ENCODE peak calls at places on chromosomes 7 and 10, in ten cellular contexts. E is upper lobe of right lung; U is tibial artery; R is fibroblast of lung; Z is BE2C; G is Panc1; K is Caco-2; J is colonic mucosa; I is CD8-positive, alpha-beta memory T cell; A is CD8-positive, alpha-beta T cell. F is an unnamed sample. For H3K9me3, the result is how much of the 10 kb centered on the place peaks cover.

GRCh38 chr10:113126506-113127192 is 176.6 kb downstream of the TCF7L2 start:
- DNase-seq in J (peak), G (peak), R (peak), Z (peak), A (peak), E (peak), K (no peak), I (peak), U (peak), F (peak)

GRCh38 chr7:121515651-121516401 is 119.7 kb upstream of the FAM3C start:
- DNase-seq in K (no peak), I (no peak), Z (no peak), E (no peak), R (no peak), J (no peak), G (no peak), A (no peak), U (no peak), F (no peak)

GRCh38 chr7:51785171-51785570 is 468.6 kb upstream of the COBL start:
- DNase-seq in A (no peak), Z (no peak), I (no peak), J (no peak), R (no peak), E (no peak), K (no peak), G (no peak), U (no peak), F (no peak)

GRCh38 chr7:132347858-132348257 is 228.4 kb downstream of the PLXNA4 start:
- DNase-seq in E (no peak), G (no peak), Z (no peak), R (no peak), K (no peak), U (no peak), A (no peak), J (no peak), I (no peak), F (no peak)

GRCh38 chr7:5334671-5335070 is 51.9 kb downstream of the SLC29A4 start:
- DNase-seq in Z (no peak), E (no peak), R (no peak), K (no peak), U (no peak), A (no peak), I (no peak), G (no peak), J (no peak), F (no peak)

GRCh38 chr7:135976312-135977019 is 693 bp downstream of the MTPN start:
- DNase-seq in G (no peak), I (peak), Z (peak), J (peak), K (peak), A (peak), E (no peak), R (no peak), U (no peak), F (peak)

GRCh38 chr7:100089458-100090201 is 861 bp downstream of the COPS6 start:
- DNase-seq in R (no peak), U (no peak), J (no peak), A (no peak), K (no peak), G (no peak), E (no peak), Z (no peak), I (no peak), F (no peak)

GRCh38 chr7:2104716-2105115 is 128.0 kb downstream of the MAD1L1 start:
- DNase-seq in R (no peak), A (no peak), K (no peak), J (no peak), U (no peak), G (no peak), I (no peak), E (no peak), Z (peak), F (no peak)

GRCh38 chr10:31197886-31198285 is 121.1 kb upstream of the ZEB1 start:
- DNase-seq in J (no peak), U (no peak), A (no peak), E (no peak), K (no peak), G (no peak), I (no peak), R (no peak), Z (no peak), F (no peak)

GRCh38 chr7:4805979-4806290 is 30.5 kb downstream of the AP5Z1 start:
- DNase-seq in U (no peak), Z (no peak), E (no peak), G (no peak), R (no peak), K (no peak), I (no peak), A (no peak), J (no peak), F (no peak)

GRCh38 chr10:62817120-62817762 is 1.1 kb upstream of the EGR2 start:
- DNase-seq in J (peak), K (peak), Z (peak), I (peak), A (peak), E (peak), R (no peak), U (peak), G (no peak), F (peak)

GRCh38 chr10:34649385-34649784 is 165.7 kb downstream of the PARD3 start:
- DNase-seq in E (no peak), U (no peak), I (no peak), K (no peak), G (no peak), A (no peak), R (no peak), Z (no peak), J (no peak), F (no peak)

GRCh38 chr7:43220250-43220649 is 107.8 kb downstream of the HECW1 start:
- DNase-seq in I (no peak), K (no peak), G (no peak), J (no peak), R (peak), E (no peak), A (no peak), Z (no peak), U (no peak), F (no peak)

GRCh38 chr7:28853150-28853549 is 105.0 kb downstream of the TRIL start:
- DNase-seq in Z (no peak), K (no peak), J (no peak), U (no peak), E (no peak), A (no peak), R (peak), I (no peak), G (no peak), F (no peak)

GRCh38 chr10:59470570-59470969 is 108.2 kb upstream of the FAM13C start:
- DNase-seq in A (no peak), J (no peak), U (no peak), I (no peak), R (no peak), K (no peak), Z (no peak), E (no peak), G (no peak), F (no peak)

GRCh38 chr10:9038146-9038714 is 983.7 kb downstream of the GATA3 start:
- DNase-seq in E (no peak), J (no peak), I (no peak), K (no peak), U (no peak), R (no peak), A (no peak), G (no peak), Z (no peak), F (no peak)

GRCh38 chr10:60732240-60733188 is 45.8 kb upstream of the CDK1 start:
- DNase-seq in A (no peak), J (peak), G (no peak), I (no peak), U (no peak), K (peak), R (no peak), Z (no peak), E (no peak), F (peak)

GRCh38 chr10:69757553-69758309 is 44.0 kb upstream of the COL13A1 start:
- DNase-seq in R (peak), Z (peak), J (no peak), G (no peak), U (peak), K (no peak), A (no peak), I (no peak), E (no peak), F (no peak)

GRCh38 chr10:6239213-6239991 is 36.7 kb downstream of the PFKFB3 start:
- DNase-seq in U (no peak), J (no peak), R (peak), A (peak), Z (peak), K (peak), G (peak), I (peak), E (no peak), F (peak)

GRCh38 chr7:46391215-46391614 is 470.1 kb upstream of the IGFBP3 start:
- DNase-seq in E (no peak), A (no peak), I (no peak), Z (no peak), R (peak), J (no peak), G (no peak), K (no peak), U (no peak), F (no peak)

GRCh38 chr7:136513744-136514143 is 354.7 kb upstream of the CHRM2 start:
- DNase-seq in K (no peak), Z (no peak), I (no peak), U (no peak), E (no peak), A (no peak), G (no peak), R (no peak), J (no peak), F (no peak)

DNA sequence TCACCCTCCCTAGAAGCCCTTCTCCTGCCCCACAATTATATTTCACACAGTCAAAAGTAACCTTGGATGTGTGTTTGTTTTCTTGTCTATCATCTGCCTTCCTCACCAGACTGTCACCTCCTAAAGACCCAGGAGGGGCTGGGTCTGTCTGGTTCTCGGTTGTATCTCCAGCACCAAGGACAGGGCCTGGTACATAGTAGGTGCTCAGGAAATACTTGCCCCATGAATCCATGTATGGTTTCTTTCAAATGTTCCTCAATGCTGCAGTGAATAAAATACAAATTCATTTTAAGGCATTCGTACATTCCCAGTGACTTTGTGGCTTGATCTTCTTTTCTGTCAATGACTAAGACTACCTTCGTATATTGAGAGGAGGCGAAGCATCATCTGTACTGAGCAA is 122.9 kb upstream of the ZNF716 start:
- DNase-seq in G (no peak), E (peak), K (no peak), I (no peak), A (no peak), J (no peak), U (no peak), Z (no peak), R (no peak), F (no peak)
- H3K9me3 ChIP-seq in G (under half), E (under half), K (under half), I (under half), A (under half), J (under half), U (half or more), Z (under half), R (under half), F (under half)

DNA sequence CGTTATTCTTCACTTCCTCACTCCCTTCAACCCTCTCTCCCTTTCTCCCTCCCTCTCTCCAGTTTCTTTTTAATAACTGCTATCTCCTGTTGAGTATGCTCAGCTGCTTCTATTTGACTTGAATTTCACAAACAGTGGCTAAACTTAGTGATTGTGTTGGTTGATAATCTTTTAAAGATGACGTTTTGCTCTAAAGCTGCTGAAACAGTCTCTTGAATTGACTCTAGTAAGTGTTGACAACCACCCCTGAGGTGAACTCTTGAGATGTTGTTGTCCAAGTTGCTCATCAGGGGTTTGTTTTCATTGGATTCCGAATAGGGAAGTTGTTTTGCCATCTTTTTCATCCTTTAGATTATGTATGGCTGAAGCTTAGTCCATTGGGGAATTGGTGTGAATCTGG is 176.2 kb downstream of the TWIST1 start:
- DNase-seq in R (no peak), Z (no peak), G (no peak), K (no peak), I (no peak), A (no peak), U (no peak), E (no peak), J (no peak), F (no peak)
- H3K9me3 ChIP-seq in R (under half), Z (under half), G (under half), K (under half), I (under half), A (under half), U (under half), E (under half), J (under half), F (under half)

DNA sequence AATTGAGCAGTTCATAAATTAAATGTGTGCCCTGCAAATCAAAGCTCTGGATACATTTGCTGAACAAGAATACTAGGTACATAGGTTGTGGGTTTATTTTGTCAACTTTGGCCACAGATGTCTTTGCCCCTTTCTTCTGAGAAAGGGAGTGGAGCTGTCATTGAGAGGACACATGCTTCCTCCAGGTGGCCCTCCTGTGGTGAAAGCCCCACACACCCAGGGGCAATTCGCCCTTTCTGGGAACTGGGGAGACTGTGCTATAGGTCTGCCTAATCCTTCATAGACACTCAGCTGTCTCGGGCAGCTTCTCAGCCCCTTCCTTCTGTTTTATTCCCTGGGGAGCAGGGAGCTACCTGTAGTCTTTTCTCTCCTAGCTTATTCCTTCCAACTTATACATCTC is 605.7 kb upstream of the DPP6 start:
- DNase-seq in R (no peak), G (no peak), K (no peak), J (no peak), I (no peak), E (no peak), A (no peak), U (no peak), Z (no peak), F (no peak)
- H3K9me3 ChIP-seq in R (under half), G (under half), K (under half), J (under half), I (under half), E (under half), A (under half), U (under half), Z (under half), F (under half)

DNA sequence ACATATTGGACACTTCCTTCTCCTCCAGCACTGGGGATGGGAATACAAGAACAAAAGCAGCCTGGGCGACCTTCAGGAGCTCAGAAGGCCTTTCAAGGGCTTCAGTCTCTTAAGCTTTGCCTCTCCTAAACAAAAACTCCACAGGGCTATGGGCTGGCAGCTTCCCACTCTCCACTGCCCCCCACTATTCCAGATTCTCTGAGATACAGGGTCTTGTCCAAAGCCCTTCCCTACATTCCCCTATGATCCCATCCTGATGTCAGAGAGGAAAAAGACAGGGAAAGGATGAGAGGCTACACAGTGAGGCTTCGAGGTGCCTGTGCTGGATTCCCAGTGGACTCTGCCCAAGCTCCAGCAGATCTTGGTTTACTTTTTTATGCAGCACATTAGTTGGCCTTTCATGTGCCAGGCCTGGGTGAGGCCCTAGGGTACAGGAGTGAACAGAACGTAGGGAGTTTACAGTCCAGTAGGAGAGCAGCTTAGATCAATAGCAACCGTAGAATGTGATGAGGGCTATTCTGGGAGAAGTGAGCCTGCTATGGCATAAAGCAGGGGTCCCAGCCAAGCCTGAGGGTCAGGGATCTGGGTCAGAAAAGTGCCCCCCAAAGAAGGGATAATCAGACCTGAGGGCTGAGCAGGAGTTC is 33.3 kb downstream of the LEP start:
- DNase-seq in U (no peak), A (no peak), E (peak), J (no peak), Z (no peak), R (no peak), I (no peak), G (no peak), K (no peak), F (no peak)
- H3K9me3 ChIP-seq in U (under half), A (under half), E (under half), J (under half), Z (under half), R (under half), I (under half), G (under half), K (under half), F (under half)

GRCh38 chr10:132107947-132108877 is 42.5 kb downstream of the JAKMIP3 start:
- DNase-seq in U (no peak), G (no peak), Z (no peak), A (no peak), J (no peak), R (no peak), K (peak), E (no peak), I (no peak), F (no peak)

GRCh38 chr10:132110713-132111112 is 45.0 kb downstream of the JAKMIP3 start:
- DNase-seq in U (no peak), Z (no peak), K (peak), J (peak), G (no peak), I (no peak), R (no peak), E (no peak), A (no peak), F (no peak)

GRCh38 chr10:132111121-132111731 is 45.5 kb downstream of the JAKMIP3 start:
- DNase-seq in Z (no peak), K (peak), G (no peak), I (no peak), A (no peak), J (peak), R (no peak), E (no peak), U (no peak), F (peak)

GRCh38 chr10:132110091-132110490 is 44.3 kb downstream of the JAKMIP3 start:
- DNase-seq in J (peak), G (no peak), K (peak), Z (no peak), A (no peak), E (no peak), U (no peak), R (no peak), I (no peak), F (no peak)

DNA sequence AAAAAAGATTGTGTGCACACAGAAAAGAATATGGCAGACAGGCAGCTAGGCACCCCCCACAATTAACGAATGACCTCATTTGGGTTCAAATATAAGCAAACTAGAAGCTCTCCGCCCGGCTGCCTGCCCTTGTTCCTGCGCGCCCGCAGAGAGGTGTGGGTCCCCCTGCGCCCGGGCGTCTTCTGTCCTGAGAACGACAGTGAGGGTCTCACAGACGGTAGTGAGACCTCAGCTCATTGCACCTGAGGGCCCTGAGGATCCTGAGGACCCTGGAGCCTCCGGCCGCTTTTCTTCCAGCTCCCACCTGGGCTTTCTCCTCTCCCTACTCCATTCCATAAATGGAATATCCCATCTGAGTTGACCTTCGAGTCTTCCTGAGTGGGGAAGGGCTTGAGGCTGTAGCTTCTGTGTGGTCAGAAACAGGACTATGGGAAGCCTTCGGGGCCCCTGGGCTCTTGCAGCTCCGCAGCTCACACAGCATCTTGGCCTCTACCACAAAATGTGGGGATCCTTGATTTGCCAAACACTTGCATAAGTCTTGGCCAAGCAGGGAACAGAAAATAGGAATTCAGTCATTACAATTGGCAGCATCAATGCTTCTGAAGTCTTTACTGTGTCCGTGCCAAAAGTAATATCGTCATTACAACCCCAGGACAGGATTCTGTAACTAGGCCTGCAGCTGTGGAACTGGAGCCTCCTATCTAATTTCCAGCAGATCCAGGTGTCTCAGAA is 43.8 kb downstream of the JAKMIP3 start:
- DNase-seq in U (no peak), J (no peak), I (no peak), E (no peak), R (peak), Z (no peak), A (no peak), K (no peak), G (no peak), F (no peak)
- H3K9me3 ChIP-seq in U (under half), J (under half), I (under half), E (under half), R (under half), Z (under half), A (under half), K (under half), G (under half), F (under half)

GRCh38 chr10:120997313-120998102 is 146.3 kb downstream of the WDR11 start:
- DNase-seq in I (no peak), A (no peak), R (no peak), Z (peak), J (no peak), G (no peak), E (no peak), U (no peak), K (no peak), F (no peak)

GRCh38 chr10:120996456-120997053 is 145.4 kb downstream of the WDR11 start:
- DNase-seq in R (no peak), K (no peak), U (no peak), A (no peak), I (no peak), Z (no peak), J (peak), E (no peak), G (no peak), F (no peak)

GRCh38 chr10:120999868-121000267 is 148.7 kb downstream of the WDR11 start:
- DNase-seq in R (no peak), A (no peak), G (no peak), J (no peak), E (no peak), U (no peak), I (no peak), Z (no peak), K (no peak), F (no peak)

GRCh38 chr10:120998251-120998650 is 147.1 kb downstream of the WDR11 start:
- DNase-seq in U (no peak), E (no peak), G (no peak), A (no peak), Z (no peak), J (no peak), R (no peak), I (no peak), K (no peak), F (no peak)

GRCh38 chr10:120998782-120999285 is 147.7 kb downstream of the WDR11 start:
- DNase-seq in K (no peak), U (no peak), I (no peak), Z (no peak), E (no peak), R (no peak), G (no peak), A (no peak), J (no peak), F (no peak)
- H3K9me3 ChIP-seq in K (under half), U (under half), I (under half), Z (under half), E (under half), R (under half), G (under half), A (under half), J (under half), F (under half)

GRCh38 chr7:71229699-71230098 is 97.8 kb downstream of the GALNT17 start:
- DNase-seq in J (no peak), E (no peak), K (no peak), U (no peak), A (no peak), R (no peak), G (no peak), Z (no peak), I (no peak), F (no peak)
- H3K9me3 ChIP-seq in J (under half), E (under half), K (under half), U (under half), A (under half), R (under half), G (under half), Z (under half), I (under half), F (under half)